ENCODE peak calls at places on chromosomes 6 and 20, in nine cellular contexts. E is activated CD4-positive, alpha-beta T cell treated with anti-CD3 and anti-CD28 coated beads, Interleukin-2, amount 50 U/mL, for 1 hour; I is GM04504; L is neural crest cell; Y is stimulated activated CD4-positive, alpha-beta T cell treated with anti-CD3 and anti-CD28 coated beads, Interleukin-4, amount 100 ng/mL, for 24 hours; V is head of caudate nucleus; O is frontal cortex; P is GM20000; J is posterior cingulate gyrus. R is an unnamed sample.

GRCh38 chr6:170178561-170179477 is 112.1 kb downstream of the DLL1 start:
- DNase-seq in Y (no peak), P (no peak), J (no peak), L (no peak), E (no peak), O (no peak), V (peak; percentile 4), I (peak; percentile 23), R (no peak)

GRCh38 chr6:144678844-144679243 is 393.7 kb downstream of the UTRN start:
- DNase-seq in E (no peak), O (no peak), J (no peak), Y (no peak), P (no peak), L (no peak), V (no peak), I (peak; percentile 45), R (peak; percentile 7)

GRCh38 chr20:1440024-1440423 is 26.6 kb downstream of the NSFL1C start:
- DNase-seq in Y (no peak), P (no peak), I (no peak), O (no peak), J (no peak), L (no peak), E (peak; percentile 10), V (no peak), R (peak; percentile 50)

GRCh38 chr20:25313608-25314007 is 65.7 kb downstream of the PYGB start:
- DNase-seq in E (no peak), L (no peak), I (no peak), Y (no peak), O (no peak), V (no peak), P (no peak), J (no peak), R (peak; percentile 33)

GRCh38 chr20:17654649-17655285 is 27.3 kb downstream of the RRBP1 start:
- DNase-seq in E (peak; percentile 14), P (no peak), V (peak; percentile 58), L (peak; percentile 54), Y (no peak), O (no peak), J (no peak), I (no peak), R (no peak)

GRCh38 chr20:667351-668034 is 8.1 kb downstream of the SCRT2 start:
- DNase-seq in J (no peak), O (peak; percentile 44), V (peak; percentile 69), L (peak; percentile 59), I (no peak), E (peak; percentile 61), Y (peak; percentile 62), P (peak; percentile 81), R (peak; percentile 74)

GRCh38 chr6:38724343-38724742 is 9.2 kb downstream of the DNAH8 start:
- DNase-seq in Y (no peak), P (no peak), L (no peak), I (no peak), V (no peak), O (no peak), J (no peak), E (no peak), R (no peak)

GRCh38 chr6:14092861-14093789 is 24.4 kb upstream of the CD83 start:
- DNase-seq in L (no peak), V (no peak), I (no peak), P (no peak), Y (no peak), E (no peak), J (no peak), O (no peak), R (no peak)

GRCh38 chr6:33116881-33117711 is 41.3 kb downstream of the HLA-DPB1 start:
- DNase-seq in E (no peak), P (no peak), L (no peak), O (no peak), J (no peak), V (no peak), I (no peak), Y (no peak), R (no peak)

GRCh38 chr6:133764011-133764812 is 124.7 kb upstream of the TCF21 start:
- DNase-seq in V (no peak), J (no peak), E (no peak), O (no peak), Y (no peak), L (no peak), P (no peak), I (no peak), R (no peak)

R was measured in RPMI8226.